ENCODE peak calls at places on chromosomes 12 and 14, in five cellular contexts. I is neural crest cell, R is glutamatergic neuron, E is left ventricle myocardium inferior, Y is ovary. L is an unnamed sample.

GRCh38 chr12:9773216-9773877 is 12.6 kb upstream of the CD69 start:
- DNase-seq in Y (no peak), E (no peak), R (no peak), I (no peak), L (no peak)

GRCh38 chr14:85531594-85532391 is 1.8 kb downstream of the FLRT2 start:
- DNase-seq in I (peak; percentile 33), Y (peak; percentile 86), R (peak; percentile 79), E (peak; percentile 55), L (peak; percentile 67)

GRCh38 chr12:93122089-93122488 is 193.0 kb upstream of the EEA1 start:
- DNase-seq in Y (no peak), I (no peak), R (no peak), E (no peak), L (no peak)

GRCh38 chr12:48788852-48789775 is at the start of gene ADCY6:
- DNase-seq in R (peak; percentile 82), Y (peak; percentile 83), E (peak; percentile 85), I (peak; percentile 78), L (peak; percentile 41)

GRCh38 chr12:116672842-116673516 is 64.9 kb downstream of the SPRING1 start:
- DNase-seq in R (no peak), Y (no peak), I (no peak), E (no peak), L (no peak)

GRCh38 chr12:2393016-2393415 is 340.2 kb downstream of the CACNA1C start:
- DNase-seq in Y (no peak), I (no peak), R (no peak), E (no peak), L (no peak)

GRCh38 chr12:27754795-27755194 is 25.2 kb upstream of the KLHL42 start:
- DNase-seq in I (no peak), Y (no peak), R (no peak), E (no peak), L (no peak)

GRCh38 chr12:113712481-113712880 is 240.8 kb upstream of the LHX5 start:
- DNase-seq in E (no peak), I (no peak), Y (no peak), R (peak; percentile 40), L (no peak)

GRCh38 chr12:2498961-2499500 is 295.7 kb upstream of the FKBP4 start:
- DNase-seq in R (no peak), I (no peak), Y (no peak), E (no peak), L (no peak)

GRCh38 chr12:23681237-23681636 is 268.2 kb downstream of the SOX5 start:
- DNase-seq in I (no peak), Y (no peak), R (no peak), E (no peak), L (no peak)

GRCh38 chr12:2172486-2173214 is 119.9 kb downstream of the CACNA1C start:
- DNase-seq in Y (no peak), E (no peak), R (no peak), I (no peak), L (no peak)

GRCh38 chr14:96589577-96589976 is 87.4 kb downstream of the PAPOLA start:
- DNase-seq in E (no peak), Y (no peak), R (no peak), I (no peak), L (no peak)

GRCh38 chr12:81811066-81811777 is 52.1 kb upstream of the PPFIA2 start:
- DNase-seq in Y (no peak), R (no peak), E (no peak), I (no peak), L (peak; percentile 2)

GRCh38 chr12:11893998-11894397 is 176.7 kb upstream of the BCL2L14 start:
- DNase-seq in Y (no peak), I (no peak), E (no peak), R (no peak), L (no peak)

GRCh38 chr14:48325486-48325885 is 650.1 kb upstream of the MDGA2 start:
- DNase-seq in Y (no peak), R (no peak), I (no peak), E (no peak), L (no peak)

GRCh38 chr12:107992870-107993451 is 136.1 kb upstream of the WSCD2 start:
- DNase-seq in Y (no peak), E (no peak), R (peak; percentile 34), I (peak; percentile 36), L (no peak)

GRCh38 chr14:62168564-62169155 is 406.4 kb downstream of the SNAPC1 start:
- DNase-seq in I (no peak), R (no peak), Y (no peak), E (no peak), L (no peak)

GRCh38 chr12:104290855-104291254 is 12.7 kb upstream of the EID3 start:
- DNase-seq in Y (no peak), I (no peak), R (no peak), E (no peak), L (no peak)

GRCh38 chr14:89890589-89890988 is 63.9 kb downstream of the EFCAB11 start:
- DNase-seq in I (no peak), Y (no peak), E (no peak), R (no peak), L (no peak)

GRCh38 chr14:50362791-50363733 is 33.6 kb downstream of the CDKL1 start:
- DNase-seq in E (no peak), Y (no peak), R (no peak), I (no peak), L (no peak)

GRCh38 chr12:132761911-132762583 is 415 bp upstream of the ANKLE2 start:
- DNase-seq in E (peak; percentile 88), I (peak; percentile 70), Y (peak; percentile 92), R (peak; percentile 87), L (peak; percentile 73)

GRCh38 chr12:5307065-5307464 is 124.8 kb upstream of the NTF3 start:
- DNase-seq in E (no peak), I (no peak), R (no peak), Y (no peak), L (no peak)

GRCh38 chr12:52216807-52217206 is 16.2 kb upstream of the KRT7 start:
- DNase-seq in I (no peak), R (no peak), E (no peak), Y (no peak), L (no peak)
- TF ChIP-seq CTCF in I (no peak), R (no peak), E (no peak), Y (no peak), L (no peak)

DNA sequence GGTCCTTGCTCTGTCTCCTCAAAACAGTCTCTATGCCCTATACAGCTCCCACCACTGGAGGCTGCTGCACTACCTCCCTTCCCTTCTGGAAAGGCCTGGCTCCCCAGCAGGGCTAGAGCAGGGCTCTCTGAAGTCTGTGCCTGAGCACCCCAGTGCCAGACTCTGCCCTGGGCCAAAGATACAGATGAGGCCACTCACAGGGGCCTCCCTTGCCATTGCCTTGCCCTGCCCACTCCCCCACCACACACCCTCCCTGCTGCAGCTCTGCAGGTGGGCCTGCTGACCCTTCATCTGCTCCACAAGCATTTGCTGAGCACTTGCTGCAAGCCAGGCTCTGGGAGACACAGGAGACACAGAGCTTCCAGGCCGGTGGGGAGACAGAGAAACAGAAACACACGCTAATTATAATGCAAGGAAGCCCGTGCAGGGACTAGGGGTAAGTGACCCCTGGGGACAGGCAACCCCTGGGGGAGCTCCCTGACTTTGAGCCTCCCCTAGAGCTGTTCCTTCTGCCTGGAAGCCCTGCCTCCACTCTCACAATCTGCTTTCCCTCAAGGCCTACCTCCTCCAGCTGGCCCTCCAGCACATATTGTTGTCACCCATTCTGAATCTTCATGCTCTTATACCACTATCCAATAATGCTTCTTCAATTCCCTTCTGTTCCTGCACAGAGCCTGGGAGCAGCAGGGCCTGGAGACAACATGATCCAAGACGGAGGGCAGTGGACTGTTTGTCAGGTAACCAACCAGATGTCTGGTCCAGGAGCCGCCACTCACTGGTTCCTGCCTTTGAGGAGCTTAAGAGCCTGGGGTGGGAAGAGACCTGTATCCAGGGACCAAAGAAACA is 32.6 kb upstream of the PNMA1 start:
- DNase-seq in R (no peak), Y (no peak), E (no peak), I (no peak), L (no peak)
- TF ChIP-seq CTCF in R (peak; percentile 11), Y (no peak), E (peak; percentile 37), I (no peak), L (peak; percentile 8)

GRCh38 chr12:7131502-7131866 is 1.3 kb downstream of the CLSTN3 start:
- DNase-seq in R (no peak), E (no peak), Y (no peak), I (no peak), L (no peak)

GRCh38 chr12:7130791-7131501 is 775 bp downstream of the CLSTN3 start:
- DNase-seq in I (peak; percentile 37), Y (peak; percentile 75), R (peak; percentile 74), E (peak; percentile 33), L (no peak)

GRCh38 chr12:7130537-7130790 is 293 bp downstream of the CLSTN3 start:
- DNase-seq in E (no peak), I (no peak), Y (no peak), R (no peak), L (no peak)

GRCh38 chr12:7128681-7129593 is at the start of gene RBP5:
- DNase-seq in Y (peak; percentile 51), E (no peak), R (no peak), I (no peak), L (no peak)

DNA sequence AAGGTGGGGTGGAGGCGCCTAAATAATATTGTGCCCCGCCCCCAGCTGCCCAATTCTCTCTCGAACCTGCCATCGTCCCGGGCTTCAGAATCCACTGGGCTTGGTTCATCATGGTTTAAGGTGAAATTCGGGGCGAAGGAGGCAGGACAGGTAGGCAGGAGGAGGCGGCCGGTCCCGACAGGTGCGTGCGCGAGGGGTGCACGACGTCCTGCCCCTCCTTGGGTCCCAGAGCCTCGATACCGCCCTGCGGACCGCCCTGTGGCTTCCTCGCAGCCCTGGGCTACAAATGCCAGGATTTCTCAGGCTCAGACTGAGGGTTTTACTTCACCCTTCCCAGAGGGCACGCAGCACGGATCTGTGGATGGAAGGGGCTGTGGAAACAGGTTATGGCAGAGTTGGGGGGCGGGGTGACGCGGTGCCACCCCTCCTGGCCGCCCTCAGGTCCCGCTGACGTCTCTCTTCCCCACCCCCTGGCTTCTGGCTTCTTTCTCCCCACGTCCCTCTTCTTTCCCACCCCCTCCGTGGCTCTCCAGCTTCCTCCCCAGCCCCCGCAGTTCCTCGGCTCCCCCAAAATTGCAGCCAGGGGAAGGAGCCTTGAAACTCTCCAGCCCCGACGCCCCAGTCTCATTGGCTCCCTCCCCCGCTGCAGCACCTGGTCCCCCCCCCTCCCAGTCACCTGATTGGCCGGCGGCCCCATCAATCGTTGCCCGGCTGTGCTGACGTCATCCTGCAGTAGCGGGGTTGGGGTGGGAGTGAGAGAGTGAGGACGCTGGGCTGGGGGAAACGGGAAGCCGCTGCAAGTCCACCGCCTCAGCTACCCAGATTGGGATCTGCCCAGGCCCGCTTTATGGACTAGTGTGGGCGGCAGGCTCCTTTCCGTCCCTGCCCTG is at the start of gene CLSTN3:
- DNase-seq in E (peak; percentile 78), Y (peak; percentile 89), I (peak; percentile 72), R (peak; percentile 90), L (no peak)
- TF ChIP-seq CTCF in E (no peak), Y (no peak), I (no peak), R (no peak), L (no peak)

DNA sequence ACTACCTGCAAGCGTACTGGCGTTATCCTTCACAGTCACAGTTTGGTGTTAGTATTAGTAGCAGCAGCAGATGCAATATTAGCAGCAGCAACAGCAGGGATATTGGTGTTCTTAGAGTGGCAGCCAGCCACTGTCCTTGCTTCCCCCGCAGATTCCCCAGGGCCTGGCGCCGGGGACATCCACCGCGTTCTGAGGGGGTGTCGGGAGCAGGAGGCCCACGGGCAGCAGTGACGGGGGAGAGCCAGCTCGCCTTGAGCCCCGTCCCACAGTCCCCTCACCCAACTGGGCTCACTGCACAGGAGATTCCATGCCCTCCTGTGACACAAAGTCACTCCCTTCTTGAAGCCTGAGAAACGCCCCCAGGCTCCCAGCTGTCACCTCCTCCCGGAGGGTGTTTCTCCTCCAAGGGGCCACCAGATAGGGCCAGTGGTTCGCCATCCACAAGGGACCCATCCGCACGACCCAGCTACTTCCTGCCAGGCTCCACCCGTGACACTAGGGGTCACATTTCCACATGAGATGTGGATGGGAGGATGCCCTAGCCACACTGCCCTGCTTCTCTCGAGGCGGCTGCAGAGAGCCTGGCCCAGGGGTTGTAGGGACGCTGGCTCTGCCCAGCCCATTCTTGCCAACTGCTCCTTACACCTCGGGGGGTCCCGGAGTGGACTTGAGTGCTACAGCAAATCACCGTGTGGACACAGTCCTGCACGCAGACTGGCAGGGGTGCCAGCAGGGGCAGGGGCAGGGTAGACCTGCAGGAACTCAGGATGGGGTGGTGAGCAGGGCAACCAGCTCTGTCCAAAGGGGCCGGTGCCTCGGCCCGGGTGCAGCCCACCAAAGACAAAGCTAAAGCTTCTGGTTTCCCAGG is 123.2 kb downstream of the PIWIL1 start:
- DNase-seq in Y (no peak), E (no peak), I (no peak), R (no peak), L (no peak)
- TF ChIP-seq CTCF in Y (no peak), E (no peak), I (no peak), R (no peak), L (no peak)